ENCODE peak calls at places on chromosomes 7 and 10, in nine cellular contexts. One of them, this sample, is unnamed.

GRCh38 chr10:129692695-129693094 is 225.7 kb downstream of the MGMT start:
- DNase-seq in activated T-cell treated with anti-CD3 and anti-CD28 coated beads, Interleukin-2, amount 50 U/mL, for 72 hours: no peak
- DNase-seq in neuronal stem cell: no peak
- DNase-seq in AG08396: no peak
- DNase-seq in DMS53: no peak
- DNase-seq in hypothalamus: no peak
- DNase-seq in NCI-H1105 treated with DMSO at 0.1 percent for 48 hours: no peak
- DNase-seq in esophagus squamous epithelium: no peak
- DNase-seq in posterior vena cava: no peak
- DNase-seq in this sample: no peak

GRCh38 chr7:46569117-46569433 is 648.0 kb upstream of the IGFBP3 start:
- DNase-seq in NCI-H1105 treated with DMSO at 0.1 percent for 48 hours: no peak
- DNase-seq in hypothalamus: no peak
- DNase-seq in AG08396: no peak
- DNase-seq in posterior vena cava: no peak
- DNase-seq in esophagus squamous epithelium: no peak
- DNase-seq in neuronal stem cell: no peak
- DNase-seq in DMS53: peak; percentile 71
- DNase-seq in activated T-cell treated with anti-CD3 and anti-CD28 coated beads, Interleukin-2, amount 50 U/mL, for 72 hours: no peak
- DNase-seq in this sample: peak; percentile 47

GRCh38 chr10:42367532-42368230 is 270.7 kb downstream of the ZNF33B start:
- DNase-seq in neuronal stem cell: peak; percentile 20
- DNase-seq in AG08396: peak; percentile 94
- DNase-seq in hypothalamus: peak; percentile 84
- DNase-seq in DMS53: peak; percentile 92
- DNase-seq in NCI-H1105 treated with DMSO at 0.1 percent for 48 hours: peak; percentile 24
- DNase-seq in activated T-cell treated with anti-CD3 and anti-CD28 coated beads, Interleukin-2, amount 50 U/mL, for 72 hours: peak; percentile 1
- DNase-seq in posterior vena cava: peak; percentile 92
- DNase-seq in esophagus squamous epithelium: peak; percentile 15
- DNase-seq in this sample: peak; percentile 86

GRCh38 chr7:136728945-136729344 is 139.5 kb upstream of the CHRM2 start:
- DNase-seq in posterior vena cava: no peak
- DNase-seq in esophagus squamous epithelium: no peak
- DNase-seq in activated T-cell treated with anti-CD3 and anti-CD28 coated beads, Interleukin-2, amount 50 U/mL, for 72 hours: no peak
- DNase-seq in DMS53: no peak
- DNase-seq in hypothalamus: no peak
- DNase-seq in NCI-H1105 treated with DMSO at 0.1 percent for 48 hours: no peak
- DNase-seq in AG08396: no peak
- DNase-seq in neuronal stem cell: no peak
- DNase-seq in this sample: no peak

GRCh38 chr10:57867226-57867625 is 400.5 kb downstream of the IPMK start:
- DNase-seq in activated T-cell treated with anti-CD3 and anti-CD28 coated beads, Interleukin-2, amount 50 U/mL, for 72 hours: no peak
- DNase-seq in hypothalamus: no peak
- DNase-seq in neuronal stem cell: no peak
- DNase-seq in NCI-H1105 treated with DMSO at 0.1 percent for 48 hours: no peak
- DNase-seq in AG08396: no peak
- DNase-seq in posterior vena cava: no peak
- DNase-seq in DMS53: peak; percentile 7
- DNase-seq in esophagus squamous epithelium: no peak
- DNase-seq in this sample: no peak

GRCh38 chr10:124830445-124830844 is 28.8 kb downstream of the ABRAXAS2 start:
- DNase-seq in activated T-cell treated with anti-CD3 and anti-CD28 coated beads, Interleukin-2, amount 50 U/mL, for 72 hours: no peak
- DNase-seq in AG08396: no peak
- DNase-seq in posterior vena cava: no peak
- DNase-seq in hypothalamus: no peak
- DNase-seq in NCI-H1105 treated with DMSO at 0.1 percent for 48 hours: no peak
- DNase-seq in esophagus squamous epithelium: no peak
- DNase-seq in DMS53: no peak
- DNase-seq in neuronal stem cell: no peak
- DNase-seq in this sample: peak; percentile 73

GRCh38 chr7:55019691-55020480 is 1.1 kb downstream of the EGFR start:
- DNase-seq in AG08396: peak; percentile 58
- DNase-seq in posterior vena cava: peak; percentile 82
- DNase-seq in NCI-H1105 treated with DMSO at 0.1 percent for 48 hours: peak; percentile 23
- DNase-seq in activated T-cell treated with anti-CD3 and anti-CD28 coated beads, Interleukin-2, amount 50 U/mL, for 72 hours: no peak
- DNase-seq in DMS53: peak; percentile 76
- DNase-seq in neuronal stem cell: peak; percentile 17
- DNase-seq in esophagus squamous epithelium: no peak
- DNase-seq in hypothalamus: no peak
- DNase-seq in this sample: peak; percentile 42

GRCh38 chr7:98735801-98736200 is 118.7 kb downstream of the NPTX2 start:
- DNase-seq in activated T-cell treated with anti-CD3 and anti-CD28 coated beads, Interleukin-2, amount 50 U/mL, for 72 hours: no peak
- DNase-seq in neuronal stem cell: no peak
- DNase-seq in AG08396: no peak
- DNase-seq in posterior vena cava: peak; percentile 35
- DNase-seq in NCI-H1105 treated with DMSO at 0.1 percent for 48 hours: no peak
- DNase-seq in esophagus squamous epithelium: no peak
- DNase-seq in hypothalamus: no peak
- DNase-seq in DMS53: no peak
- DNase-seq in this sample: no peak

GRCh38 chr10:73338801-73339368 is 19.8 kb downstream of the CFAP70 start:
- DNase-seq in AG08396: no peak
- DNase-seq in neuronal stem cell: no peak
- DNase-seq in activated T-cell treated with anti-CD3 and anti-CD28 coated beads, Interleukin-2, amount 50 U/mL, for 72 hours: no peak
- DNase-seq in NCI-H1105 treated with DMSO at 0.1 percent for 48 hours: no peak
- DNase-seq in DMS53: no peak
- DNase-seq in hypothalamus: no peak
- DNase-seq in posterior vena cava: no peak
- DNase-seq in esophagus squamous epithelium: no peak
- DNase-seq in this sample: no peak

This sample was measured in trophoblast cell.